ENCODE peak calls at places on chromosomes 1 and 21, in seven cellular contexts. P is AG04450, F is T-helper 1 cell, D is lower lobe of right lung, U is ureter, M is T-helper 9 cell, W is HT1080. T is an unnamed sample.

GRCh38 chr1:225254676-225255075 is 173.2 kb downstream of the LBR start:
- DNase-seq in P (no peak), D (no peak), U (no peak), M (no peak), F (no peak), W (no peak), T (no peak)

GRCh38 chr1:240031009-240031408 is 60.7 kb upstream of the FMN2 start:
- DNase-seq in W (peak), M (no peak), P (peak), F (no peak), D (no peak), U (no peak), T (no peak)

GRCh38 chr1:234295626-234296025 is 77.6 kb upstream of the COA6 start:
- DNase-seq in P (no peak), D (no peak), U (no peak), W (no peak), M (no peak), F (no peak), T (no peak)

GRCh38 chr1:46084553-46085448 is 47.6 kb downstream of the PIK3R3 start:
- DNase-seq in F (no peak), P (no peak), W (peak), M (no peak), U (no peak), D (no peak), T (no peak)

GRCh38 chr1:213993929-213994328 is 6.2 kb downstream of the PROX1 start:
- DNase-seq in M (no peak), U (no peak), D (no peak), W (no peak), P (no peak), F (no peak), T (peak)

GRCh38 chr1:48055854-48056253 is 58.7 kb upstream of the TRABD2B start:
- DNase-seq in M (no peak), F (no peak), W (no peak), U (no peak), P (no peak), D (no peak), T (no peak)

GRCh38 chr21:42739061-42739931 is 85.9 kb downstream of the PDE9A start:
- DNase-seq in M (no peak), F (no peak), U (no peak), D (no peak), W (no peak), P (no peak), T (no peak)

GRCh38 chr1:203126866-203127671 is 457 bp upstream of the ADORA1 start:
- DNase-seq in W (no peak), P (no peak), U (no peak), M (no peak), F (no peak), D (no peak), T (peak)

GRCh38 chr1:226542623-226543103 is 5.9 kb upstream of the STUM start:
- DNase-seq in M (no peak), F (no peak), D (peak), P (no peak), W (no peak), U (no peak), T (no peak)

GRCh38 chr1:62275095-62275494 is 44.1 kb downstream of the KANK4 start:
- DNase-seq in W (no peak), F (no peak), P (no peak), M (no peak), D (no peak), U (no peak), T (no peak)